ENCODE peak calls at places on chromosomes 3 and 15, in eight cellular contexts. E, O, I, Y, M, B, C and A are unnamed samples.

GRCh38 chr15:100941536-100941935 is 22.4 kb downstream of the LRRK1 start:
- DNase-seq in E (no peak), C (no peak), M (no peak), B (no peak), Y (no peak), O (no peak), I (peak; percentile 67), A (no peak)

GRCh38 chr3:182479766-182480336 is 313.5 kb upstream of the ATP11B start:
- DNase-seq in M (no peak), E (no peak), I (no peak), C (no peak), O (peak; percentile 13), Y (no peak), B (no peak), A (no peak)

GRCh38 chr3:186757686-186758220 is 25.6 kb upstream of the EIF4A2 start:
- DNase-seq in C (no peak), O (no peak), Y (no peak), B (no peak), M (no peak), I (no peak), E (no peak), A (no peak)

GRCh38 chr15:61621146-61621545 is 392.0 kb upstream of the RORA start:
- DNase-seq in E (peak; percentile 35), I (no peak), O (no peak), B (no peak), Y (peak; percentile 52), M (no peak), C (peak; percentile 57), A (no peak)

GRCh38 chr3:81549831-81550230 is 211.6 kb downstream of the GBE1 start:
- DNase-seq in B (no peak), O (no peak), Y (no peak), I (no peak), C (no peak), M (no peak), E (no peak), A (no peak)

GRCh38 chr3:59925946-59926345 is 876.1 kb upstream of the CFAP20DC start:
- DNase-seq in E (no peak), B (no peak), O (no peak), C (no peak), I (no peak), Y (no peak), M (no peak), A (no peak)

GRCh38 chr3:4819761-4820160 is 159.5 kb upstream of the BHLHE40 start:
- DNase-seq in E (no peak), Y (no peak), M (no peak), O (no peak), I (no peak), B (no peak), C (no peak), A (no peak)

GRCh38 chr3:62600033-62600432 is 226.7 kb upstream of the FEZF2 start:
- DNase-seq in B (no peak), Y (no peak), E (no peak), M (no peak), O (no peak), I (no peak), C (no peak), A (no peak)

GRCh38 chr3:170593634-170594033 is 7.8 kb upstream of the SLC7A14 start:
- DNase-seq in I (no peak), E (no peak), Y (no peak), O (no peak), M (no peak), B (no peak), C (no peak), A (no peak)

GRCh38 chr3:188042466-188042865 is 111.5 kb upstream of the LPP start:
- DNase-seq in C (no peak), M (no peak), O (no peak), B (no peak), E (no peak), I (no peak), Y (no peak), A (no peak)

GRCh38 chr3:136075816-136076215 is 110.3 kb downstream of the PPP2R3A start:
- DNase-seq in O (peak; percentile 20), I (no peak), Y (no peak), M (no peak), C (no peak), B (no peak), E (no peak), A (no peak)

GRCh38 chr3:193732391-193732790 is 139.4 kb downstream of the OPA1 start:
- DNase-seq in B (no peak), C (no peak), O (peak; percentile 79), M (no peak), E (no peak), Y (peak; percentile 41), I (no peak), A (no peak)

GRCh38 chr3:139572847-139573672 is 33.5 kb upstream of the RBP1 start:
- DNase-seq in Y (no peak), I (peak; percentile 67), O (no peak), M (no peak), B (no peak), C (no peak), E (no peak), A (peak; percentile 27)

GRCh38 chr15:85800460-85801123 is 5.9 kb upstream of the KLHL25 start:
- DNase-seq in Y (peak; percentile 82), E (no peak), M (peak; percentile 47), C (no peak), B (peak; percentile 84), I (no peak), O (peak; percentile 67), A (no peak)

GRCh38 chr3:143414571-143415253 is 295.1 kb downstream of the CHST2 start:
- DNase-seq in Y (no peak), B (no peak), C (no peak), O (no peak), E (no peak), I (no peak), M (no peak), A (no peak)

GRCh38 chr3:146142757-146143156 is 18.2 kb downstream of the PLOD2 start:
- DNase-seq in O (peak; percentile 66), I (no peak), C (no peak), M (no peak), Y (no peak), B (no peak), E (no peak), A (no peak)

GRCh38 chr3:146152841-146153240 is 8.1 kb downstream of the PLOD2 start:
- DNase-seq in M (no peak), C (peak; percentile 12), E (no peak), B (no peak), Y (no peak), O (no peak), I (no peak), A (no peak)

GRCh38 chr3:146145642-146146041 is 15.3 kb downstream of the PLOD2 start:
- DNase-seq in C (no peak), E (no peak), Y (no peak), I (no peak), O (no peak), M (no peak), B (no peak), A (no peak)

GRCh38 chr3:146153429-146153828 is 7.6 kb downstream of the PLOD2 start:
- DNase-seq in E (no peak), M (no peak), O (no peak), Y (no peak), I (no peak), B (no peak), C (no peak), A (no peak)

GRCh38 chr3:146148468-146148931 is 12.5 kb downstream of the PLOD2 start:
- DNase-seq in M (no peak), C (no peak), Y (no peak), B (no peak), E (no peak), I (no peak), O (no peak), A (no peak)
- TF ChIP-seq CTCF in M (no peak), C (no peak), Y (peak; percentile 36), B (peak; percentile 8), E (no peak), I (no peak), O (peak; percentile 34), A (no peak)

DNA sequence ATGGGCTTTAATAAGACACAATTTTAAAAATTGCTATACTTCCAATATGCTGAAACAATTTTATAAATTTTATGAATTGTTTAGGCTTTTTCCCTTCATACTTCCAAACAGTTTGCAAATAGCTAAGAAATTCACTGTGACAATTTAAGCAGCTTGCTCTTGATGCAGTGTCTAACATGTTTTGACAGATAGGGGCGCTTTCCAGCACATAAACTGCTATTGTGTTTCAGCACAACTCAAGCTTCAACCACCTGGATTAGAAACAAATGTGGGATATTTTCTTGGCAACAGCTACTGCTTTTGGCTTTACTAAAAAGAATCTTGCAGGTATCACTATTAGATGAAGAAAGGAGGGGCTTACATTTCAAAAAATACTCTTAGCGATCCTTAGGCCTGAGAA is 565.8 kb upstream of the DPPA4 start:
- DNase-seq in I (no peak), C (no peak), Y (no peak), E (no peak), O (no peak), B (no peak), M (no peak), A (no peak)
- TF ChIP-seq CTCF in I (no peak), C (no peak), Y (no peak), E (no peak), O (no peak), B (no peak), M (no peak), A (no peak)

GRCh38 chr3:101128786-101129185 is 135.6 kb upstream of the ABI3BP start:
- DNase-seq in C (no peak), B (no peak), I (no peak), O (no peak), Y (no peak), E (no peak), M (no peak), A (no peak)

GRCh38 chr3:101133638-101134037 is 140.4 kb upstream of the ABI3BP start:
- DNase-seq in C (no peak), I (no peak), O (no peak), E (no peak), M (no peak), B (no peak), Y (no peak), A (no peak)

GRCh38 chr3:101127991-101128390 is 134.8 kb upstream of the ABI3BP start:
- DNase-seq in B (no peak), Y (no peak), E (no peak), O (no peak), M (no peak), C (no peak), I (no peak), A (no peak)

GRCh38 chr3:101134331-101134730 is 141.1 kb upstream of the ABI3BP start:
- DNase-seq in I (no peak), Y (no peak), E (no peak), B (no peak), M (no peak), C (no peak), O (no peak), A (no peak)

GRCh38 chr3:101131767-101132166 is 138.5 kb upstream of the ABI3BP start:
- DNase-seq in M (no peak), O (no peak), E (no peak), C (no peak), I (no peak), B (no peak), Y (no peak), A (no peak)
- TF ChIP-seq CTCF in M (no peak), O (no peak), E (peak; percentile 16), C (no peak), I (no peak), B (no peak), Y (no peak), A (no peak)

DNA sequence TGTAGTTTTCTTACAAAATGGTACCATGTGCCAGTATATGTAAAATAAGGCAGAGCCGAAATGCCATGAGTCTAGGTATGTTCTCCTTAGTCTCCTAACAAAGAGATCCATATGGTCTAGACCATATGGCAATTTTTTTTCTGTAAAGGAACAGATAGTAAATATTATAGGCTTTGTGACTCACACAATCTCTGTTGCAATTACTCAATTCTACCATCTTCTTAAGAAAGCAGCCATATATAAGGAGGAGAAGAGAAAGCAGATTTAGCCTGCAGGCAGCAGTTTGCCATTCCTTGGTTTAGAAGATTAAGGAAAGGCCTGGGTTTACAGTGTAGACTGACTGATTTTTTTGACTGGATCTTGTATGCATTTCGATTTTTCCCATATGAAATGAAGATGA is 16.3 kb upstream of the BBX start:
- DNase-seq in I (no peak), M (no peak), B (no peak), O (no peak), C (no peak), E (no peak), Y (no peak), A (no peak)
- TF ChIP-seq CTCF in I (no peak), M (no peak), B (no peak), O (no peak), C (no peak), E (no peak), Y (no peak), A (no peak)